ENCODE peak calls at places on chromosomes 16 and 17, in seven cellular contexts. One of them, this sample, is unnamed.
A peak's percentile ranks its signal among the peaks of the same experiment; 100 is the strongest.

GRCh38 chr17:47720754-47721533 is 12.1 kb upstream of the TBX21 start:
- DNase-seq in H7: peak; percentile 86
- DNase-seq in tibial nerve: no peak
- DNase-seq in neural progenitor cell: peak; percentile 48
- DNase-seq in lower lobe of right lung: no peak
- DNase-seq in tibial artery: no peak
- DNase-seq in coronary artery: no peak
- DNase-seq in this sample: no peak

GRCh38 chr16:3009568-3010390 is 2.9 kb upstream of the CLDN9 start:
- DNase-seq in H7: peak; percentile 88
- DNase-seq in tibial nerve: no peak
- DNase-seq in neural progenitor cell: peak; percentile 73
- DNase-seq in lower lobe of right lung: peak; percentile 88
- DNase-seq in tibial artery: no peak
- DNase-seq in coronary artery: no peak
- DNase-seq in this sample: peak; percentile 24

GRCh38 chr16:54374136-54374535 is 87.5 kb upstream of the IRX3 start:
- DNase-seq in H7: no peak
- DNase-seq in tibial nerve: no peak
- DNase-seq in neural progenitor cell: no peak
- DNase-seq in lower lobe of right lung: no peak
- DNase-seq in tibial artery: no peak
- DNase-seq in coronary artery: no peak
- DNase-seq in this sample: peak; percentile 20

GRCh38 chr16:87436225-87437172 is 44.4 kb downstream of the MAP1LC3B start:
- DNase-seq in H7: peak; percentile 78
- DNase-seq in tibial nerve: no peak
- DNase-seq in neural progenitor cell: no peak
- DNase-seq in lower lobe of right lung: no peak
- DNase-seq in tibial artery: no peak
- DNase-seq in coronary artery: no peak
- DNase-seq in this sample: peak; percentile 66

GRCh38 chr16:9070295-9070694 is 21.1 kb upstream of the HAPSTR1 start:
- DNase-seq in H7: no peak
- DNase-seq in tibial nerve: no peak
- DNase-seq in neural progenitor cell: no peak
- DNase-seq in lower lobe of right lung: no peak
- DNase-seq in tibial artery: no peak
- DNase-seq in coronary artery: no peak
- DNase-seq in this sample: no peak

GRCh38 chr17:41524261-41524660 is 3.8 kb downstream of the KRT19 start:
- DNase-seq in H7: no peak
- DNase-seq in tibial nerve: no peak
- DNase-seq in neural progenitor cell: no peak
- DNase-seq in lower lobe of right lung: no peak
- DNase-seq in tibial artery: no peak
- DNase-seq in coronary artery: no peak
- DNase-seq in this sample: no peak

GRCh38 chr17:27376637-27377547 is 79.4 kb upstream of the KSR1 start:
- DNase-seq in H7: no peak
- DNase-seq in tibial nerve: no peak
- DNase-seq in neural progenitor cell: no peak
- DNase-seq in lower lobe of right lung: no peak
- DNase-seq in tibial artery: no peak
- DNase-seq in coronary artery: no peak
- DNase-seq in this sample: peak; percentile 64

GRCh38 chr17:4508207-4508606 is 9.5 kb downstream of the SPNS2 start:
- DNase-seq in H7: no peak
- DNase-seq in tibial nerve: no peak
- DNase-seq in neural progenitor cell: no peak
- DNase-seq in lower lobe of right lung: no peak
- DNase-seq in tibial artery: no peak
- DNase-seq in coronary artery: no peak
- DNase-seq in this sample: no peak

GRCh38 chr17:64150237-64151015 is 20.5 kb upstream of the ERN1 start:
- DNase-seq in H7: no peak
- DNase-seq in tibial nerve: peak; percentile 40
- DNase-seq in neural progenitor cell: no peak
- DNase-seq in lower lobe of right lung: peak; percentile 70
- DNase-seq in tibial artery: peak; percentile 68
- DNase-seq in coronary artery: no peak
- DNase-seq in this sample: peak; percentile 16

GRCh38 chr17:58534901-58535421 is 20.5 kb upstream of the MTMR4 start:
- DNase-seq in H7: no peak
- DNase-seq in tibial nerve: no peak
- DNase-seq in neural progenitor cell: no peak
- DNase-seq in lower lobe of right lung: no peak
- DNase-seq in tibial artery: no peak
- DNase-seq in coronary artery: no peak
- DNase-seq in this sample: peak; percentile 72

GRCh38 chr17:49968380-49969133 is 433 bp upstream of the DLX4 start:
- DNase-seq in H7: peak; percentile 99
- DNase-seq in tibial nerve: no peak
- DNase-seq in neural progenitor cell: peak; percentile 93
- DNase-seq in lower lobe of right lung: peak; percentile 87
- DNase-seq in tibial artery: peak; percentile 30
- DNase-seq in coronary artery: no peak
- DNase-seq in this sample: peak; percentile 67

GRCh38 chr16:88549671-88550643 is 20.2 kb upstream of the ZC3H18 start:
- DNase-seq in H7: peak; percentile 56
- DNase-seq in tibial nerve: no peak
- DNase-seq in neural progenitor cell: no peak
- DNase-seq in lower lobe of right lung: no peak
- DNase-seq in tibial artery: no peak
- DNase-seq in coronary artery: no peak
- DNase-seq in this sample: no peak
- H3K4me3 ChIP-seq in H7: no peak overlapping the region
- H3K4me3 ChIP-seq in tibial nerve: no peak overlapping the region
- H3K4me3 ChIP-seq in neural progenitor cell: no peak overlapping the region
- H3K4me3 ChIP-seq in lower lobe of right lung: no peak overlapping the region
- H3K4me3 ChIP-seq in tibial artery: no peak overlapping the region
- H3K4me3 ChIP-seq in coronary artery: no peak overlapping the region
- H3K4me3 ChIP-seq in this sample: no peak overlapping the region

GRCh38 chr17:13395872-13396271 is 205.9 kb downstream of the HS3ST3A1 start:
- DNase-seq in H7: no peak
- DNase-seq in tibial nerve: no peak
- DNase-seq in neural progenitor cell: no peak
- DNase-seq in lower lobe of right lung: no peak
- DNase-seq in tibial artery: no peak
- DNase-seq in coronary artery: no peak
- DNase-seq in this sample: peak; percentile 66
- H3K4me3 ChIP-seq in H7: no peak overlapping the region
- H3K4me3 ChIP-seq in tibial nerve: no peak overlapping the region
- H3K4me3 ChIP-seq in neural progenitor cell: no peak overlapping the region
- H3K4me3 ChIP-seq in lower lobe of right lung: no peak overlapping the region
- H3K4me3 ChIP-seq in tibial artery: no peak overlapping the region
- H3K4me3 ChIP-seq in coronary artery: no peak overlapping the region
- H3K4me3 ChIP-seq in this sample: no peak overlapping the region

DNA sequence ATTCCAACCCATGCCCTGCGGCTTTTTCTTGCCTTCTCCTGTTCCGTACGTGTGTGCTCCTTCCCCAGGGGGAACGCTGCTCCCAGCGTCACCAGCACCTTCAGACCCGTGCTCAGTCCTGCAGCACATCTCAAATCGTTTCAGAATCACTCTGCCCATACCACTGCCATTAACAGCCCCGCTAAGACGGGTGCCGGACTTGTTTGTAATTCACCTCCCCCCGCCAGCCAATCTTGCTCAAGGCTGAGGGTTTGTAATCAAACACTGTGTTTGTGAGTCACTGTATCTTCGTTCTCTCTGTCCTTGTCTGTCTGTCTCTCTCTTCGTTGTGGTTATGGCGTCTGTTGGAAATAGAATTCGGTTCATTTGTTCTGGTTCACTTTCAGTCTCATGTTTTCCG is 17.3 kb downstream of the CARD14 start:
- DNase-seq in H7: no peak
- DNase-seq in tibial nerve: peak; percentile 13
- DNase-seq in neural progenitor cell: no peak
- DNase-seq in lower lobe of right lung: no peak
- DNase-seq in tibial artery: no peak
- DNase-seq in coronary artery: no peak
- DNase-seq in this sample: peak; percentile 35
- H3K4me3 ChIP-seq in H7: no peak overlapping the region
- H3K4me3 ChIP-seq in tibial nerve: no peak overlapping the region
- H3K4me3 ChIP-seq in neural progenitor cell: no peak overlapping the region
- H3K4me3 ChIP-seq in lower lobe of right lung: peak overlapping the region; percentile 40
- H3K4me3 ChIP-seq in tibial artery: no peak overlapping the region
- H3K4me3 ChIP-seq in coronary artery: peak overlapping the region; percentile 54
- H3K4me3 ChIP-seq in this sample: no peak overlapping the region

DNA sequence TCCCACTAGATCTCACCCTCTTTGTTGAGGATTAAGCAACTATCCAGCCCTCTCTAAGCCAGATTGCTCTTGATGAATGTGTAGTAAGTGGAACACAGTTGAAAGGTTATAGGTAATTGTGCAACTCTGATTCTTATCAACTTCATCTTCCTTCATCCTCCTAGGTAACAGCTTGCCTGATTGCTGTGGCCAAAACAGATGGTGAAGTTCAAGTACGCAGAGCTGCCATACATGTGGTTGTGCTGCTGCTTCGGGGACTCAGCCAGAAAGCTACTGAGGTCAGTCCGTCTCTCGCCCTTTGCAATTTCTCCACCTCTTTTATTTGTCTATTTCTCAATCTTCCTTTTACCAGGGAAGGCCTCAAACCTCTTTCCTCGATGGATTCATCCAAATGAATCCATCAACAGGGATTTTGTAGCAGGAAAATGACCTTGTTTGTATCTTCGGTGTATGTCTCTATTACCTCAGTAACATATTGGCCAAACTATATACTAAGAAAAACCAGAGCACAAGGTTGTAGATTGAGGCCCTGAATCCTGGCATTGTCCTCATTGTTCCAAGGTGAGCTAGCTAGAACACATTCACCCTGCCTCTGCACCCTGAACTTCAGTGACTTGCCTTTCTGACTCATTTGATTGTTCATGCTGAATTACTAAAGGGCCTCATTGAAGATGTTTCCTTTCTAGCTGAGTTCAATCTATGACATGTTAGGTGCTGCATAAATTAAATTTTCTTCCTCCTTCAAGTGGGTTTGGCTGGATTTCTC is 65.1 kb upstream of the HAS3 start:
- DNase-seq in H7: no peak
- DNase-seq in tibial nerve: no peak
- DNase-seq in neural progenitor cell: no peak
- DNase-seq in lower lobe of right lung: no peak
- DNase-seq in tibial artery: no peak
- DNase-seq in coronary artery: no peak
- DNase-seq in this sample: peak; percentile 77
- H3K4me3 ChIP-seq in H7: no peak overlapping the region
- H3K4me3 ChIP-seq in tibial nerve: no peak overlapping the region
- H3K4me3 ChIP-seq in neural progenitor cell: no peak overlapping the region
- H3K4me3 ChIP-seq in lower lobe of right lung: no peak overlapping the region
- H3K4me3 ChIP-seq in tibial artery: no peak overlapping the region
- H3K4me3 ChIP-seq in coronary artery: no peak overlapping the region
- H3K4me3 ChIP-seq in this sample: no peak overlapping the region

GRCh38 chr17:55434721-55435120 is 13.1 kb upstream of the MMD start:
- DNase-seq in H7: no peak
- DNase-seq in tibial nerve: no peak
- DNase-seq in neural progenitor cell: no peak
- DNase-seq in lower lobe of right lung: no peak
- DNase-seq in tibial artery: no peak
- DNase-seq in coronary artery: no peak
- DNase-seq in this sample: no peak

GRCh38 chr17:55436224-55437164 is 14.9 kb upstream of the MMD start:
- DNase-seq in H7: no peak
- DNase-seq in tibial nerve: no peak
- DNase-seq in neural progenitor cell: no peak
- DNase-seq in lower lobe of right lung: no peak
- DNase-seq in tibial artery: no peak
- DNase-seq in coronary artery: no peak
- DNase-seq in this sample: no peak

GRCh38 chr17:55435408-55435807 is 13.8 kb upstream of the MMD start:
- DNase-seq in H7: no peak
- DNase-seq in tibial nerve: no peak
- DNase-seq in neural progenitor cell: no peak
- DNase-seq in lower lobe of right lung: no peak
- DNase-seq in tibial artery: no peak
- DNase-seq in coronary artery: no peak
- DNase-seq in this sample: no peak

GRCh38 chr17:55440391-55440790 is 18.8 kb upstream of the MMD start:
- DNase-seq in H7: no peak
- DNase-seq in tibial nerve: no peak
- DNase-seq in neural progenitor cell: no peak
- DNase-seq in lower lobe of right lung: no peak
- DNase-seq in tibial artery: no peak
- DNase-seq in coronary artery: no peak
- DNase-seq in this sample: no peak

GRCh38 chr17:55437165-55437605 is 15.6 kb upstream of the MMD start:
- DNase-seq in H7: no peak
- DNase-seq in tibial nerve: no peak
- DNase-seq in neural progenitor cell: peak; percentile 34
- DNase-seq in lower lobe of right lung: no peak
- DNase-seq in tibial artery: no peak
- DNase-seq in coronary artery: no peak
- DNase-seq in this sample: peak; percentile 85
- H3K4me3 ChIP-seq in H7: no peak overlapping the region
- H3K4me3 ChIP-seq in tibial nerve: no peak overlapping the region
- H3K4me3 ChIP-seq in neural progenitor cell: no peak overlapping the region
- H3K4me3 ChIP-seq in lower lobe of right lung: no peak overlapping the region
- H3K4me3 ChIP-seq in tibial artery: no peak overlapping the region
- H3K4me3 ChIP-seq in coronary artery: no peak overlapping the region
- H3K4me3 ChIP-seq in this sample: no peak overlapping the region

GRCh38 chr17:19002805-19003542 is 1.6 kb downstream of the FAM83G start:
- DNase-seq in H7: no peak
- DNase-seq in tibial nerve: no peak
- DNase-seq in neural progenitor cell: peak; percentile 18
- DNase-seq in lower lobe of right lung: no peak
- DNase-seq in tibial artery: no peak
- DNase-seq in coronary artery: no peak
- DNase-seq in this sample: peak; percentile 69

GRCh38 chr17:19000531-19001011 is 4.0 kb downstream of the FAM83G start:
- DNase-seq in H7: no peak
- DNase-seq in tibial nerve: no peak
- DNase-seq in neural progenitor cell: peak; percentile 13
- DNase-seq in lower lobe of right lung: no peak
- DNase-seq in tibial artery: no peak
- DNase-seq in coronary artery: no peak
- DNase-seq in this sample: peak; percentile 56

GRCh38 chr17:19003543-19003965 is 1.0 kb downstream of the FAM83G start:
- DNase-seq in H7: peak; percentile 77
- DNase-seq in tibial nerve: no peak
- DNase-seq in neural progenitor cell: peak; percentile 8
- DNase-seq in lower lobe of right lung: no peak
- DNase-seq in tibial artery: no peak
- DNase-seq in coronary artery: no peak
- DNase-seq in this sample: no peak

GRCh38 chr17:19003966-19004600 is 481 bp downstream of the FAM83G start:
- DNase-seq in H7: peak; percentile 96
- DNase-seq in tibial nerve: no peak
- DNase-seq in neural progenitor cell: peak; percentile 70
- DNase-seq in lower lobe of right lung: no peak
- DNase-seq in tibial artery: no peak
- DNase-seq in coronary artery: no peak
- DNase-seq in this sample: peak; percentile 44

GRCh38 chr17:19002191-19002590 is 2.4 kb downstream of the FAM83G start:
- DNase-seq in H7: no peak
- DNase-seq in tibial nerve: no peak
- DNase-seq in neural progenitor cell: no peak
- DNase-seq in lower lobe of right lung: no peak
- DNase-seq in tibial artery: no peak
- DNase-seq in coronary artery: no peak
- DNase-seq in this sample: no peak
- H3K4me3 ChIP-seq in H7: no peak overlapping the region
- H3K4me3 ChIP-seq in tibial nerve: no peak overlapping the region
- H3K4me3 ChIP-seq in neural progenitor cell: no peak overlapping the region
- H3K4me3 ChIP-seq in lower lobe of right lung: no peak overlapping the region
- H3K4me3 ChIP-seq in tibial artery: no peak overlapping the region
- H3K4me3 ChIP-seq in coronary artery: no peak overlapping the region
- H3K4me3 ChIP-seq in this sample: no peak overlapping the region